ENCODE peak calls at places on chromosomes 11 and 22, in six cellular contexts. One of them, this sample, is unnamed.

GRCh38 chr22:46815132-46815531 is 52.7 kb downstream of the TBC1D22A start:
- DNase-seq in cardiac fibroblast: no peak
- DNase-seq in stomach: peak
- DNase-seq in choroid plexus epithelial cell: no peak
- DNase-seq in suprapubic skin: no peak
- DNase-seq in chondrocyte: peak
- DNase-seq in this sample: no peak

GRCh38 chr22:47146941-47147340 is 384.5 kb downstream of the TBC1D22A start:
- DNase-seq in cardiac fibroblast: no peak
- DNase-seq in stomach: no peak
- DNase-seq in choroid plexus epithelial cell: no peak
- DNase-seq in suprapubic skin: no peak
- DNase-seq in chondrocyte: no peak
- DNase-seq in this sample: no peak

GRCh38 chr11:77198440-77198849 is 70.4 kb downstream of the MYO7A start:
- DNase-seq in cardiac fibroblast: peak
- DNase-seq in stomach: no peak
- DNase-seq in choroid plexus epithelial cell: peak
- DNase-seq in suprapubic skin: peak
- DNase-seq in chondrocyte: peak
- DNase-seq in this sample: peak

GRCh38 chr22:30279389-30279788 is 9.9 kb downstream of the CASTOR1 start:
- DNase-seq in cardiac fibroblast: no peak
- DNase-seq in stomach: no peak
- DNase-seq in choroid plexus epithelial cell: no peak
- DNase-seq in suprapubic skin: no peak
- DNase-seq in chondrocyte: no peak
- DNase-seq in this sample: peak

GRCh38 chr11:7527029-7527428 is 13.2 kb downstream of the PPFIBP2 start:
- DNase-seq in cardiac fibroblast: no peak
- DNase-seq in stomach: no peak
- DNase-seq in choroid plexus epithelial cell: no peak
- DNase-seq in suprapubic skin: no peak
- DNase-seq in chondrocyte: no peak
- DNase-seq in this sample: no peak

GRCh38 chr11:67530282-67530592 is 7.0 kb upstream of the CABP2 start:
- DNase-seq in cardiac fibroblast: peak
- DNase-seq in stomach: no peak
- DNase-seq in choroid plexus epithelial cell: no peak
- DNase-seq in suprapubic skin: no peak
- DNase-seq in chondrocyte: no peak
- DNase-seq in this sample: no peak

GRCh38 chr11:75639752-75640151 is 29.1 kb downstream of the MAP6 start:
- DNase-seq in cardiac fibroblast: peak
- DNase-seq in stomach: peak
- DNase-seq in choroid plexus epithelial cell: peak
- DNase-seq in suprapubic skin: no peak
- DNase-seq in chondrocyte: no peak
- DNase-seq in this sample: no peak

GRCh38 chr11:134120921-134121526 is 52.2 kb downstream of the JAM3 start:
- DNase-seq in cardiac fibroblast: peak
- DNase-seq in stomach: no peak
- DNase-seq in choroid plexus epithelial cell: peak
- DNase-seq in suprapubic skin: no peak
- DNase-seq in chondrocyte: no peak
- DNase-seq in this sample: no peak

GRCh38 chr11:34415538-34415937 is 23.2 kb upstream of the CAT start:
- DNase-seq in cardiac fibroblast: no peak
- DNase-seq in stomach: no peak
- DNase-seq in choroid plexus epithelial cell: no peak
- DNase-seq in suprapubic skin: no peak
- DNase-seq in chondrocyte: no peak
- DNase-seq in this sample: no peak

GRCh38 chr11:107139396-107139795 is 121.1 kb upstream of the GUCY1A2 start:
- DNase-seq in cardiac fibroblast: no peak
- DNase-seq in stomach: no peak
- DNase-seq in choroid plexus epithelial cell: no peak
- DNase-seq in suprapubic skin: no peak
- DNase-seq in chondrocyte: no peak
- DNase-seq in this sample: no peak

GRCh38 chr11:124108158-124108557 is 7.1 kb upstream of the VWA5A start:
- DNase-seq in cardiac fibroblast: peak
- DNase-seq in stomach: no peak
- DNase-seq in choroid plexus epithelial cell: peak
- DNase-seq in suprapubic skin: no peak
- DNase-seq in chondrocyte: no peak
- DNase-seq in this sample: peak

GRCh38 chr22:23884133-23884532 is 10.1 kb upstream of the MIF start:
- DNase-seq in cardiac fibroblast: no peak
- DNase-seq in stomach: no peak
- DNase-seq in choroid plexus epithelial cell: no peak
- DNase-seq in suprapubic skin: no peak
- DNase-seq in chondrocyte: no peak
- DNase-seq in this sample: no peak

GRCh38 chr11:128904872-128905344 is 13.8 kb downstream of the KCNJ5 start:
- DNase-seq in cardiac fibroblast: no peak
- DNase-seq in stomach: no peak
- DNase-seq in choroid plexus epithelial cell: no peak
- DNase-seq in suprapubic skin: no peak
- DNase-seq in chondrocyte: no peak
- DNase-seq in this sample: peak

GRCh38 chr22:49922926-49923325 is 4.5 kb downstream of the CRELD2 start:
- DNase-seq in cardiac fibroblast: no peak
- DNase-seq in stomach: no peak
- DNase-seq in choroid plexus epithelial cell: no peak
- DNase-seq in suprapubic skin: no peak
- DNase-seq in chondrocyte: no peak
- DNase-seq in this sample: no peak

GRCh38 chr11:111792955-111793500 is 26.8 kb upstream of the PPP2R1B start:
- DNase-seq in cardiac fibroblast: no peak
- DNase-seq in stomach: no peak
- DNase-seq in choroid plexus epithelial cell: peak
- DNase-seq in suprapubic skin: no peak
- DNase-seq in chondrocyte: no peak
- DNase-seq in this sample: no peak

GRCh38 chr11:19907839-19908238 is 195.2 kb downstream of the NAV2 start:
- DNase-seq in cardiac fibroblast: no peak
- DNase-seq in stomach: no peak
- DNase-seq in choroid plexus epithelial cell: no peak
- DNase-seq in suprapubic skin: no peak
- DNase-seq in chondrocyte: no peak
- DNase-seq in this sample: no peak

GRCh38 chr11:92967178-92967577 is 2.3 kb upstream of the MTNR1B start:
- DNase-seq in cardiac fibroblast: no peak
- DNase-seq in stomach: no peak
- DNase-seq in choroid plexus epithelial cell: no peak
- DNase-seq in suprapubic skin: no peak
- DNase-seq in chondrocyte: no peak
- DNase-seq in this sample: no peak

GRCh38 chr11:119461250-119461963 is 38.4 kb upstream of the THY1 start:
- DNase-seq in cardiac fibroblast: no peak
- DNase-seq in stomach: no peak
- DNase-seq in choroid plexus epithelial cell: no peak
- DNase-seq in suprapubic skin: no peak
- DNase-seq in chondrocyte: no peak
- DNase-seq in this sample: no peak

GRCh38 chr11:95150977-95151684 is 61.5 kb downstream of the ENDOD1 start:
- DNase-seq in cardiac fibroblast: peak
- DNase-seq in stomach: peak
- DNase-seq in choroid plexus epithelial cell: peak
- DNase-seq in suprapubic skin: peak
- DNase-seq in chondrocyte: peak
- DNase-seq in this sample: peak

GRCh38 chr11:66856496-66857233 is at the start of gene LRFN4:
- DNase-seq in cardiac fibroblast: no peak
- DNase-seq in stomach: peak
- DNase-seq in choroid plexus epithelial cell: no peak
- DNase-seq in suprapubic skin: no peak
- DNase-seq in chondrocyte: peak
- DNase-seq in this sample: no peak

DNA sequence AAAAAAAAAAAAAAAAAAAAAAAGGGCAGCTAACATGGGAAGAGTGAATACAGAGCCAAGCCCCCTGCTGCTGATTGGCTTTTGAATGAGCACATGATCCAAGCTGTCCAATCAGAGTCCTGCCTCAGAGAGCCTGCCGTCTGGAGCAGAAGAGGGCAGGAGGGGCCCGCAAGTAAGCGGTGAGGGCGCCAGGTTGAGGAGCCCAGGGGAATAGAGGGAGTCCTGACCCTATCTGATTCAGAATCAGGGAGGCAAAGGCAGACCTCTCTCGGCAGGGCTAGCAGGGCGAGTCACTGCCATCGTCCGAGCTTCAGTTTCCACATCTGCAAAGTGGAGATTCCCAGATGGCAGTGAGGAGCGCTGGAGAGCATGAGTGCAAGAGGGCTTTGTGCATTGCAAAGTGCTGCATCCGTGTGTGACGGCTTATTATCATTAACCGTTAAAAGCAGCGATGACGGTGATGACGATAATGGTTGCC is 68.8 kb upstream of the ATXN10 start:
- DNase-seq in cardiac fibroblast: peak
- DNase-seq in stomach: no peak
- DNase-seq in choroid plexus epithelial cell: peak
- DNase-seq in suprapubic skin: no peak
- DNase-seq in chondrocyte: peak
- DNase-seq in this sample: peak
- TF ChIP-seq CTCF in cardiac fibroblast: no peak
- TF ChIP-seq CTCF in stomach: no peak
- TF ChIP-seq CTCF in choroid plexus epithelial cell: no peak
- TF ChIP-seq CTCF in suprapubic skin: no peak
- TF ChIP-seq CTCF in chondrocyte: no peak
- TF ChIP-seq CTCF in this sample: no peak

GRCh38 chr11:9460322-9461067 is at the start of gene ZNF143:
- DNase-seq in cardiac fibroblast: peak
- DNase-seq in stomach: peak
- DNase-seq in choroid plexus epithelial cell: peak
- DNase-seq in suprapubic skin: peak
- DNase-seq in chondrocyte: peak
- DNase-seq in this sample: peak

GRCh38 chr11:9462172-9462799 is 1.5 kb downstream of the ZNF143 start:
- DNase-seq in cardiac fibroblast: peak
- DNase-seq in stomach: no peak
- DNase-seq in choroid plexus epithelial cell: peak
- DNase-seq in suprapubic skin: no peak
- DNase-seq in chondrocyte: no peak
- DNase-seq in this sample: peak

GRCh38 chr11:9459573-9460321 is 1.1 kb upstream of the ZNF143 start:
- DNase-seq in cardiac fibroblast: peak
- DNase-seq in stomach: no peak
- DNase-seq in choroid plexus epithelial cell: peak
- DNase-seq in suprapubic skin: no peak
- DNase-seq in chondrocyte: no peak
- DNase-seq in this sample: peak

GRCh38 chr11:9461760-9462134 is 935 bp downstream of the ZNF143 start:
- DNase-seq in cardiac fibroblast: peak
- DNase-seq in stomach: no peak
- DNase-seq in choroid plexus epithelial cell: peak
- DNase-seq in suprapubic skin: no peak
- DNase-seq in chondrocyte: no peak
- DNase-seq in this sample: peak

DNA sequence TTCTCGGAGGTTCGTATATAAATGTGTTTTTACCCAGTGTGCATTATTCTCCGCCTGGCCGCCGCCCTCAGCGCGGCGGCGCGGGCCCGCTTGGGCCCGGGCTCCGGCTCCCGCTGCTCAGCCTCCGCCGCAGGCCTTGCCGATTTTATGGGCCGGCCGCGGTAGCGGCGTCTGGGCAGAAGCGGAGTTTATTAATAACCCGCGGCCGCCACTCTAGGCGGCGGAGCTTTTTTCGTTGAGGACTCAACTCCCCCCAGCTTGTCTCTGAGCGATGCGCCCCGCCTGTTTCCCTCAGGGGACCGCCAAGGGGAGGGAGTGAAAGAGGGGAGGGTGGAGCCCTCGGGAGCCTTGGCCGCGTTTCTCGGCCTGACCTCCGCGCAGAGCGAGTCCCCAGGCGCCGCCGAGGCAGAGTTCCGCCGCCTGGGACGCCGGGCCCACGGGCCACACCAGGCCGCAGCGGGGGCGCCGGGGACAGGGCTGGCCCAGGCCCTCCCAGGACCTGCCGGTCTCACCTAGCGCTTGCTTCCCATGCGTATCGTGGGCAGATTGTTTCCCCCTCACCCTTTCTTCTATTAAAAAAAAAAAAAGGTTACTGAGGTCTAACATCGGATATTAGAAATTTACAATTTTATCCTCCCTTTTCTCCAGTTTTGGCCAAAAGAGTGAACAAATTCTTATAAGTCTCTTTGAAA is 402 bp downstream of the ZNF143 start:
- DNase-seq in cardiac fibroblast: peak
- DNase-seq in stomach: peak
- DNase-seq in choroid plexus epithelial cell: peak
- DNase-seq in suprapubic skin: peak
- DNase-seq in chondrocyte: peak
- DNase-seq in this sample: peak
- TF ChIP-seq CTCF in cardiac fibroblast: no peak
- TF ChIP-seq CTCF in stomach: no peak
- TF ChIP-seq CTCF in choroid plexus epithelial cell: no peak
- TF ChIP-seq CTCF in suprapubic skin: peak
- TF ChIP-seq CTCF in chondrocyte: no peak
- TF ChIP-seq CTCF in this sample: no peak

DNA sequence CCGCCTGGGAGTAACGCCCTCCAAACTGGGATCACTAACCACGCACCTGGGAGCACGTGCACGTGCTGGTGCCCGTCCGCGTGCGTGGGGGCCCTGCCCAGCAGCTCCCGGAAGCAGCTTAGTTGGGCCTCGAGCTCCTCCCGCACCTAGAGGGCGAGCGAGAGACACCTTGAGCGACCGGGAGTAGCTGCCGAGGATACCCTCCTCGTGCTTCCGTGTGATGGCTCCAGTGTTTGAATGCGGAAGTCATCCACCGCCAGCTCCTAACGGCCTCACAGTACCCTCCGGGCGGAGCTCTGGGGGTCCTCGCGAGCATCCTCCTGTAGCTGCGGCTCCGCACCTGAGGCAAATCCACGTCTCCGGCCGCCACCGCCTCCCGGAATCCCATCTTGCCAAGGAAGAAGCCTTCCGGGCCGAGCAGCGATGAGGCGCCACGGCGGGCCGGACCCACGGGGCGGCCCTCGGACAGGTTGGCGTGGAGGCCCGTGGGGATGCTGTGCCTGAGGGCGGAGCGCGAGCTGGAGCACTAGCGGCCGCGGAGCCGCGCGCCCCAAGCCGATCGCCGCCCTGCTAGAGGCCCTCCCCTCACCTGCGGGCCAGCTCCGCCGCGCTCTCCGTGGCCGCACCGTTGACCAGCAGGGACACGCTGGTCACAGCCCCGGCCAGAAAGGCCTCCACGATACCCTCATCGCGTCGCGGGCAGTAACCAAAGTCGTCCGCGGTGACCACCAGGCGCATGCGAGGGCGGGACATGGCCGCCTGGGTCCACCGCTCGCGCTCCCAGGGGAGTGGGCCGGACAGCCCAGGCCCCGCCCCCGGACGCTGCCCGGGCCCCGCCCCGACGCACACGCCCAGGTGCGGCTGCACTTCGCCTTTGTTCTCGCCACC is at the start of gene YDJC:
- DNase-seq in cardiac fibroblast: peak
- DNase-seq in stomach: peak
- DNase-seq in choroid plexus epithelial cell: peak
- DNase-seq in suprapubic skin: peak
- DNase-seq in chondrocyte: peak
- DNase-seq in this sample: peak
- TF ChIP-seq CTCF in cardiac fibroblast: peak
- TF ChIP-seq CTCF in stomach: peak
- TF ChIP-seq CTCF in choroid plexus epithelial cell: peak
- TF ChIP-seq CTCF in suprapubic skin: peak
- TF ChIP-seq CTCF in chondrocyte: peak
- TF ChIP-seq CTCF in this sample: peak

GRCh38 chr11:72534859-72535547 is 100.7 kb upstream of the CLPB start:
- DNase-seq in cardiac fibroblast: no peak
- DNase-seq in stomach: no peak
- DNase-seq in choroid plexus epithelial cell: peak
- DNase-seq in suprapubic skin: no peak
- DNase-seq in chondrocyte: no peak
- DNase-seq in this sample: no peak
- TF ChIP-seq CTCF in cardiac fibroblast: peak
- TF ChIP-seq CTCF in stomach: no peak
- TF ChIP-seq CTCF in choroid plexus epithelial cell: peak
- TF ChIP-seq CTCF in suprapubic skin: no peak
- TF ChIP-seq CTCF in chondrocyte: peak
- TF ChIP-seq CTCF in this sample: no peak

This sample was measured in MCF 10A.